ENCODE peak calls at places on chromosomes 1 and 21, in seven cellular contexts. L is heart left ventricle, D is GM23338, K is left ventricle myocardium inferior, O is colonic mucosa, C is breast epithelium, W is ovary. R is an unnamed sample. For H3K36me3, the result is how much of the 10 kb centered on the place peaks cover.

GRCh38 chr1:46041974-46042373 is 90.5 kb downstream of the PIK3R3 start:
- DNase-seq in L (no peak), D (no peak), K (no peak), O (no peak), C (no peak), W (no peak), R (no peak)

GRCh38 chr1:21622466-21623315 is 46.5 kb downstream of the RAP1GAP start:
- DNase-seq in L (no peak), D (peak), K (peak), O (peak), C (no peak), W (peak), R (no peak)

GRCh38 chr1:241462371-241462770 is 57.2 kb downstream of the FH start:
- DNase-seq in L (no peak), D (no peak), K (no peak), O (no peak), C (no peak), W (no peak), R (no peak)

GRCh38 chr1:5554784-5555183 is 437.4 kb downstream of the NPHP4 start:
- DNase-seq in L (no peak), D (no peak), K (no peak), O (no peak), C (no peak), W (no peak), R (no peak)

GRCh38 chr1:59445040-59445439 is 148.1 kb downstream of the FGGY start:
- DNase-seq in L (no peak), D (no peak), K (no peak), O (no peak), C (no peak), W (no peak), R (no peak)

GRCh38 chr1:209549384-209550001 is 34.0 kb upstream of the CAMK1G start:
- DNase-seq in L (no peak), D (peak), K (no peak), O (no peak), C (no peak), W (no peak), R (no peak)

GRCh38 chr1:112501810-112502641 is 6.7 kb upstream of the WNT2B start:
- DNase-seq in L (peak), D (peak), K (peak), O (peak), C (peak), W (peak), R (no peak)

GRCh38 chr21:17818158-17819113 is 720 bp downstream of the C21orf91 start:
- DNase-seq in L (peak), D (peak), K (peak), O (peak), C (no peak), W (no peak), R (no peak)

GRCh38 chr1:25700626-25701025 is 84.0 kb downstream of the MAN1C1 start:
- DNase-seq in L (no peak), D (peak), K (no peak), O (no peak), C (no peak), W (no peak), R (no peak)

GRCh38 chr1:225426395-225427248 is 1.2 kb downstream of the LBR start:
- DNase-seq in L (no peak), D (peak), K (peak), O (peak), C (no peak), W (peak), R (no peak)

GRCh38 chr1:15755021-15755642 is 3.5 kb upstream of the FBLIM1 start:
- DNase-seq in L (no peak), D (no peak), K (no peak), O (no peak), C (no peak), W (no peak), R (no peak)

GRCh38 chr1:36128126-36128904 is 3.3 kb upstream of the COL8A2 start:
- DNase-seq in L (no peak), D (no peak), K (no peak), O (no peak), C (peak), W (no peak), R (no peak)

GRCh38 chr1:36126797-36127500 is 1.9 kb upstream of the COL8A2 start:
- DNase-seq in L (no peak), D (no peak), K (no peak), O (no peak), C (no peak), W (no peak), R (no peak)

GRCh38 chr1:36124404-36125128 is 456 bp downstream of the COL8A2 start:
- DNase-seq in L (no peak), D (peak), K (no peak), O (no peak), C (no peak), W (no peak), R (no peak)

GRCh38 chr1:36125129-36125991 is at the start of gene COL8A2:
- DNase-seq in L (peak), D (peak), K (peak), O (no peak), C (peak), W (peak), R (no peak)

DNA sequence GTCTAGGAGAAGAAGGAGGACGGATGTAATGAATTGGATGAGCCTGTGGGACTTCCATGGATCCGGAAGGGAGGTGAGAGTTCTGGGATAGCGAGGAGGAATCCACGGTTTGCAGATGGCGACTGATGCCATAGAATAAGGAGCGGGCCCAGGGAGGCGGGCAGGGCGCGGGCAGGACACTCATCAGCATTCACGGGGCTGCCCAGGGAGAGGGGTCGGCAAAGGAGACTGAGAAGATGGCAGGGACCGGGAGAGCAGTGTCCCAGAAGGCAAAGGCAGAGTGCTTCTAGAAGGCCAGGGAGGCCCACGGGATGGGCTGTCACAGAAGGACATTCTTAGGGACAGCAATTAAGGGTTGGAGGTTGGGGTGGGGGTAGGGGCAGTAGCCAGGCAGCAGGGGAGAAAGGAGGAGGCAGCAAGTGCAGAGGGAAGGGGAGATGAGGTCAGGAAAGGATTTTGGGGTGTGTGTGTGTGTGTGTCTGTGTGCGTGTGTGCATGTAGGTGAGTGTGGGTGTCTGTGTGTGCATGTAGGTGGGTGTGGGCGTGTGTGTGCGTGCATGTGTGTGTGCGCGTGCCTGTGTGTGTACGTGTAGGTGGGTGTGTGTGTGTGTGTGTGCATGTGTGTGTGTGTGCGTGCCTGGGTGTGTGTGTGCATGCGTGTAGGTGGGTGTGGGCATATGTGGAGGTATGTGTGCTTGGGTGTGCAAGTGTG is 1.1 kb upstream of the COL8A2 start:
- DNase-seq in L (no peak), D (peak), K (no peak), O (no peak), C (no peak), W (no peak), R (no peak)
- H3K4me3 ChIP-seq in L (no peak), D (peak), K (no peak), O (no peak), C (peak), W (no peak), R (peak)

GRCh38 chr1:145773423-145773822 is 50.5 kb downstream of the RNF115 start:
- DNase-seq in L (no peak), D (no peak), K (no peak), O (no peak), C (no peak), W (no peak), R (no peak)

GRCh38 chr1:145771056-145771455 is 51.8 kb downstream of the CD160 start:
- DNase-seq in L (no peak), D (no peak), K (no peak), O (no peak), C (no peak), W (no peak), R (no peak)
- TF ChIP-seq CTCF in L (no peak), D (no peak), K (no peak), O (no peak), C (no peak), W (no peak), R (no peak)

DNA sequence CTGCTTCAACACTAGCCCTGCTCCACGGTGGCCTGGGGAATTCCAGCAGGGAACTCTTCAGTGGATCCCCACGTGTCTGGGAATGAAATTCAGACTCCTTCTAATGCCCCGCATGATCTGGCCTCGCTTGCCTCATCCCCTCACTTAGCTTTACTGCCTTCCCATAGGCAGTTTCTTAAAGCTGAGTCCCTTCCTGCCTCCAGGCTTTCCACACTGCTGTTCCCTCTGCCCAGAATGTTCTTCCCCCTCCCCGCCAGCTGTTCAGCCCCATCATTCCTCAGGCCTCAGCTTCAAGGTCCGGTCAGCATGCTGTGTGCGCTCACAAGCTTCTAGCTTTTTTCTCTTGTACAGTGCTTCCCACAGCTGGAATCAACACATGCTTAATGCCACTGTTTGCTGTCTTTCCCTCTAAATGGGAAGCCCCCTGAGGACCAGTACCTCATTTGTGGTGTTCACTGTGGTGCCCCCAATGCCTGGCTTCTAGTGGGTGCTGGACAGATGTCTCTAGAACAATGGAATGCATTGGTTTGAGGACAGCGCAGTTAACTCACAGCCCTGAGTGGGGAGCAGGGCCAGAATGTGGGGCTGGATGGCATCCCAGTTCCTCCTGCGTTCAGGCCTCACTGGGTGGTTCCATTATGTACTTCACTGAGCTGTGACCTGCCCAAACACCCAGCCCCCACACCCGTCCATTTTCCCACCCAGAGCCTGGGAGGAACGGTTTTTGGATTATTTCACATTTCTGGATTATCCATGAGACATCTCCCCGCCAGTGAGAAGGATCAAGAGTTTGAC is 55.0 kb upstream of the WASF2 start:
- DNase-seq in L (peak), D (no peak), K (peak), O (no peak), C (peak), W (peak), R (no peak)
- H3K36me3 ChIP-seq in L (under half), D (under half), K (under half), O (under half), C (under half), W (under half), R (under half)

GRCh38 chr1:182389619-182390047 is 2.0 kb downstream of the GLUL start:
- DNase-seq in L (peak), D (no peak), K (peak), O (peak), C (peak), W (no peak), R (no peak)
- H3K4me3 ChIP-seq in L (peak), D (peak), K (peak), O (peak), C (peak), W (peak), R (peak)

DNA sequence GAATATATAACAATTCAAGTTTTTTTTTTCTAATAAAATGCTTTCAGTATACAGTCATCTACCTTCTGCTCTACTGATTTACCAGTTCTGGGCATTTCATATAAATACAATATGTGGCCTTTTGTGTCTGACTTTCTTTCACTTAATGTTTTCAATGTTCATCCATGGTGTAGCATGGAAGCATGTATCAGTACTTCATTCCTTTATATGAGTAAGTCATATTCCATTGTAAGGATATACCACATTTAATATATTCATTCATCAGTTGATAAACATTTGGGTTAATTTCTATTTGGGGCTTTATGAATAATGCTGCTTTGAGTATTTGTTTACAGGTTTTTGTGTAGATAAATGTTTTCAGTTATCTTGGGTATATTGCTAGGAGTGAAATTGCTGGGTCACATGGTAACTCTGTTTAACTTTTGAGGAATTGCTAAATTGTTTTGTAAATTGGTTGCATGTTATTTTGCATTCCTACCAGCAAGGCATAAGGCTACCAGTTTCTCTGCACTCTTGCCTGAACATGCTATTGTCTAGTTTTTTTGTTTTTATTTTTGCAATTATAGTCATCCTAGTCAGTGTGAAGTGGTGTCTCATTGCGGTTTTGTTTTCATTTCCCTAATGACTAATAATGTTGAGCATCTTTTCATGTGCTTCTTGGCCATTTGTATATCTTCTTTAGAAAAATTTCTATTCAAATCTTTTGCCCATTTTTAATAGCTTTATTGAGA is 206.1 kb downstream of the TM2D1 start:
- DNase-seq in L (no peak), D (no peak), K (no peak), O (no peak), C (no peak), W (no peak), R (no peak)
- TF ChIP-seq CTCF in L (no peak), D (no peak), K (no peak), O (no peak), C (no peak), W (no peak), R (no peak)

GRCh38 chr21:46352156-46352499 is 28.2 kb downstream of the PCNT start:
- DNase-seq in L (no peak), D (no peak), K (no peak), O (no peak), C (no peak), W (no peak), R (no peak)

GRCh38 chr21:46352913-46353312 is 29.0 kb downstream of the PCNT start:
- DNase-seq in L (no peak), D (no peak), K (no peak), O (no peak), C (no peak), W (no peak), R (no peak)

GRCh38 chr21:46355161-46356004 is 31.4 kb downstream of the PCNT start:
- DNase-seq in L (no peak), D (no peak), K (no peak), O (no peak), C (no peak), W (no peak), R (no peak)

GRCh38 chr21:46354518-46354917 is 30.6 kb downstream of the PCNT start:
- DNase-seq in L (no peak), D (no peak), K (no peak), O (no peak), C (no peak), W (no peak), R (no peak)

DNA sequence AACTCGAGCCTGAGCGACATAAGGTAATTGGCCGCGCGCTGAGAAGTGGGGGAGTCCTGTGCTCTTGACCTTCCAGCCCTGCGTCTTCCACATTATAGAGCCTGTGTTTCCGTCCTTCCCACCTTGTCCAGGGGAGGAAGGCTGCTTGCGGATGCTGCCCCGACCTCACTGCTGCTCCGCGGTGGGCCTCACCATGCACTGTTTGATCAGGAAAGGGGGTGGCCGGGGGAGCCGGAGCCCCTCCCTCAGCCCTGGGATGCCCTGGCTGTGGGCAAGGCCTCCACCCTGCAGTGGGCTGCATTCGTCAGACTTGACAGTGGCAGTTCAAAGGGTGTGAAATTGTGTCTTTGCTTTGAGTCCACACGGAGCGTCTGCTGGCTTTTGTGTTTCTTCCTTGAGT is 30.1 kb downstream of the PCNT start:
- DNase-seq in L (no peak), D (no peak), K (no peak), O (no peak), C (no peak), W (no peak), R (no peak)
- H3K36me3 ChIP-seq in L (under half), D (under half), K (half or more), O (under half), C (under half), W (under half), R (half or more)

GRCh38 chr1:165696625-165697100 is 1.7 kb downstream of the ALDH9A1 start:
- DNase-seq in L (no peak), D (no peak), K (no peak), O (peak), C (no peak), W (no peak), R (no peak)
- H3K4me3 ChIP-seq in L (no peak), D (peak), K (peak), O (no peak), C (peak), W (no peak), R (peak)